ENCODE peak calls at places on chromosome 3, in seven cellular contexts. One of them, this sample, is unnamed.

GRCh38 chr3:60839242-60839641 is 412.0 kb downstream of the FHIT start:
- DNase-seq in NCI-H2171: no peak
- DNase-seq in AG08395: no peak
- DNase-seq in stimulated activated CD4-positive, alpha-beta T cell treated with anti-CD3 and anti-CD28 coated beads, Interleukin-2, amount 100 ng/mL, for 48 hours: no peak
- DNase-seq in COR-L47: no peak
- DNase-seq in Panc1: no peak
- DNase-seq in fibroblast of pulmonary artery: no peak
- DNase-seq in this sample: no peak

GRCh38 chr3:24451461-24452099 is 43.1 kb downstream of the THRB start:
- DNase-seq in COR-L47: no peak
- DNase-seq in Panc1: no peak
- DNase-seq in fibroblast of pulmonary artery: no peak
- DNase-seq in stimulated activated CD4-positive, alpha-beta T cell treated with anti-CD3 and anti-CD28 coated beads, Interleukin-2, amount 100 ng/mL, for 48 hours: no peak
- DNase-seq in NCI-H2171: no peak
- DNase-seq in AG08395: no peak
- DNase-seq in this sample: no peak

GRCh38 chr3:126393563-126393962 is 1.1 kb upstream of the CFAP100 start:
- DNase-seq in NCI-H2171: no peak
- DNase-seq in COR-L47: no peak
- DNase-seq in AG08395: no peak
- DNase-seq in fibroblast of pulmonary artery: no peak
- DNase-seq in stimulated activated CD4-positive, alpha-beta T cell treated with anti-CD3 and anti-CD28 coated beads, Interleukin-2, amount 100 ng/mL, for 48 hours: no peak
- DNase-seq in Panc1: no peak
- DNase-seq in this sample: no peak

GRCh38 chr3:55402886-55403605 is 84.1 kb downstream of the WNT5A start:
- DNase-seq in fibroblast of pulmonary artery: no peak
- DNase-seq in AG08395: no peak
- DNase-seq in COR-L47: no peak
- DNase-seq in NCI-H2171: no peak
- DNase-seq in Panc1: peak
- DNase-seq in stimulated activated CD4-positive, alpha-beta T cell treated with anti-CD3 and anti-CD28 coated beads, Interleukin-2, amount 100 ng/mL, for 48 hours: no peak
- DNase-seq in this sample: no peak

GRCh38 chr3:188165596-188165995 is 11.6 kb downstream of the LPP start:
- DNase-seq in NCI-H2171: no peak
- DNase-seq in Panc1: no peak
- DNase-seq in fibroblast of pulmonary artery: no peak
- DNase-seq in AG08395: no peak
- DNase-seq in COR-L47: no peak
- DNase-seq in stimulated activated CD4-positive, alpha-beta T cell treated with anti-CD3 and anti-CD28 coated beads, Interleukin-2, amount 100 ng/mL, for 48 hours: no peak
- DNase-seq in this sample: no peak

GRCh38 chr3:9135930-9136525 is 113.4 kb downstream of the SRGAP3 start:
- DNase-seq in fibroblast of pulmonary artery: no peak
- DNase-seq in COR-L47: no peak
- DNase-seq in AG08395: no peak
- DNase-seq in Panc1: no peak
- DNase-seq in stimulated activated CD4-positive, alpha-beta T cell treated with anti-CD3 and anti-CD28 coated beads, Interleukin-2, amount 100 ng/mL, for 48 hours: no peak
- DNase-seq in NCI-H2171: no peak
- DNase-seq in this sample: no peak

GRCh38 chr3:101574388-101575156 is 592 bp downstream of the PCNP start:
- DNase-seq in NCI-H2171: peak
- DNase-seq in Panc1: peak
- DNase-seq in AG08395: peak
- DNase-seq in stimulated activated CD4-positive, alpha-beta T cell treated with anti-CD3 and anti-CD28 coated beads, Interleukin-2, amount 100 ng/mL, for 48 hours: peak
- DNase-seq in fibroblast of pulmonary artery: peak
- DNase-seq in COR-L47: peak
- DNase-seq in this sample: peak

GRCh38 chr3:152241142-152242067 is 27.3 kb upstream of the MBNL1 start:
- DNase-seq in Panc1: no peak
- DNase-seq in AG08395: no peak
- DNase-seq in fibroblast of pulmonary artery: peak
- DNase-seq in stimulated activated CD4-positive, alpha-beta T cell treated with anti-CD3 and anti-CD28 coated beads, Interleukin-2, amount 100 ng/mL, for 48 hours: no peak
- DNase-seq in COR-L47: no peak
- DNase-seq in NCI-H2171: no peak
- DNase-seq in this sample: no peak

GRCh38 chr3:124928333-124929202 is 6.0 kb downstream of the MUC13 start:
- DNase-seq in COR-L47: peak
- DNase-seq in AG08395: peak
- DNase-seq in NCI-H2171: no peak
- DNase-seq in Panc1: peak
- DNase-seq in fibroblast of pulmonary artery: peak
- DNase-seq in stimulated activated CD4-positive, alpha-beta T cell treated with anti-CD3 and anti-CD28 coated beads, Interleukin-2, amount 100 ng/mL, for 48 hours: peak
- DNase-seq in this sample: peak

GRCh38 chr3:107222927-107223326 is 154.3 kb upstream of the CCDC54 start:
- DNase-seq in stimulated activated CD4-positive, alpha-beta T cell treated with anti-CD3 and anti-CD28 coated beads, Interleukin-2, amount 100 ng/mL, for 48 hours: no peak
- DNase-seq in NCI-H2171: no peak
- DNase-seq in fibroblast of pulmonary artery: peak
- DNase-seq in AG08395: peak
- DNase-seq in Panc1: no peak
- DNase-seq in COR-L47: no peak
- DNase-seq in this sample: peak

GRCh38 chr3:132332082-132332964 is 15.1 kb downstream of the ACP3 start:
- DNase-seq in NCI-H2171: no peak
- DNase-seq in Panc1: no peak
- DNase-seq in COR-L47: no peak
- DNase-seq in stimulated activated CD4-positive, alpha-beta T cell treated with anti-CD3 and anti-CD28 coated beads, Interleukin-2, amount 100 ng/mL, for 48 hours: no peak
- DNase-seq in fibroblast of pulmonary artery: no peak
- DNase-seq in AG08395: no peak
- DNase-seq in this sample: no peak

GRCh38 chr3:107904536-107905066 is 186.2 kb downstream of the CD47 start:
- DNase-seq in fibroblast of pulmonary artery: peak
- DNase-seq in AG08395: no peak
- DNase-seq in NCI-H2171: no peak
- DNase-seq in COR-L47: no peak
- DNase-seq in stimulated activated CD4-positive, alpha-beta T cell treated with anti-CD3 and anti-CD28 coated beads, Interleukin-2, amount 100 ng/mL, for 48 hours: no peak
- DNase-seq in Panc1: no peak
- DNase-seq in this sample: no peak

GRCh38 chr3:127688416-127689265 is 15.9 kb downstream of the ABTB1 start:
- DNase-seq in NCI-H2171: peak
- DNase-seq in stimulated activated CD4-positive, alpha-beta T cell treated with anti-CD3 and anti-CD28 coated beads, Interleukin-2, amount 100 ng/mL, for 48 hours: no peak
- DNase-seq in COR-L47: no peak
- DNase-seq in Panc1: no peak
- DNase-seq in AG08395: peak
- DNase-seq in fibroblast of pulmonary artery: peak
- DNase-seq in this sample: no peak

GRCh38 chr3:196868297-196868661 is 559 bp downstream of the SENP5 start:
- DNase-seq in stimulated activated CD4-positive, alpha-beta T cell treated with anti-CD3 and anti-CD28 coated beads, Interleukin-2, amount 100 ng/mL, for 48 hours: peak
- DNase-seq in NCI-H2171: no peak
- DNase-seq in Panc1: no peak
- DNase-seq in fibroblast of pulmonary artery: peak
- DNase-seq in AG08395: peak
- DNase-seq in COR-L47: peak
- DNase-seq in this sample: peak

GRCh38 chr3:113498221-113499005 is 16.5 kb downstream of the SPICE1 start:
- DNase-seq in COR-L47: no peak
- DNase-seq in fibroblast of pulmonary artery: peak
- DNase-seq in NCI-H2171: no peak
- DNase-seq in Panc1: no peak
- DNase-seq in stimulated activated CD4-positive, alpha-beta T cell treated with anti-CD3 and anti-CD28 coated beads, Interleukin-2, amount 100 ng/mL, for 48 hours: no peak
- DNase-seq in AG08395: no peak
- DNase-seq in this sample: peak

GRCh38 chr3:111712294-111713180 is 117.4 kb upstream of the ZBED2 start:
- DNase-seq in COR-L47: peak
- DNase-seq in Panc1: no peak
- DNase-seq in fibroblast of pulmonary artery: no peak
- DNase-seq in stimulated activated CD4-positive, alpha-beta T cell treated with anti-CD3 and anti-CD28 coated beads, Interleukin-2, amount 100 ng/mL, for 48 hours: no peak
- DNase-seq in AG08395: peak
- DNase-seq in NCI-H2171: peak
- DNase-seq in this sample: no peak

GRCh38 chr3:21962456-21962855 is 211.4 kb upstream of the ZNF385D start:
- DNase-seq in stimulated activated CD4-positive, alpha-beta T cell treated with anti-CD3 and anti-CD28 coated beads, Interleukin-2, amount 100 ng/mL, for 48 hours: no peak
- DNase-seq in fibroblast of pulmonary artery: peak
- DNase-seq in AG08395: peak
- DNase-seq in NCI-H2171: no peak
- DNase-seq in COR-L47: no peak
- DNase-seq in Panc1: no peak
- DNase-seq in this sample: peak

GRCh38 chr3:127263586-127264231 is 24.1 kb downstream of the PRR20G start:
- DNase-seq in stimulated activated CD4-positive, alpha-beta T cell treated with anti-CD3 and anti-CD28 coated beads, Interleukin-2, amount 100 ng/mL, for 48 hours: no peak
- DNase-seq in AG08395: no peak
- DNase-seq in Panc1: no peak
- DNase-seq in COR-L47: no peak
- DNase-seq in NCI-H2171: no peak
- DNase-seq in fibroblast of pulmonary artery: no peak
- DNase-seq in this sample: no peak

GRCh38 chr3:110349295-110349694 is 722.3 kb upstream of the NECTIN3 start:
- DNase-seq in stimulated activated CD4-positive, alpha-beta T cell treated with anti-CD3 and anti-CD28 coated beads, Interleukin-2, amount 100 ng/mL, for 48 hours: no peak
- DNase-seq in AG08395: no peak
- DNase-seq in COR-L47: no peak
- DNase-seq in NCI-H2171: no peak
- DNase-seq in Panc1: no peak
- DNase-seq in fibroblast of pulmonary artery: no peak
- DNase-seq in this sample: no peak

GRCh38 chr3:103052236-103052830 is 617.5 kb downstream of the ZPLD1 start:
- DNase-seq in COR-L47: no peak
- DNase-seq in Panc1: no peak
- DNase-seq in AG08395: no peak
- DNase-seq in stimulated activated CD4-positive, alpha-beta T cell treated with anti-CD3 and anti-CD28 coated beads, Interleukin-2, amount 100 ng/mL, for 48 hours: no peak
- DNase-seq in NCI-H2171: no peak
- DNase-seq in fibroblast of pulmonary artery: peak
- DNase-seq in this sample: peak

GRCh38 chr3:129836381-129837056 is 57.0 kb downstream of the TMCC1 start:
- DNase-seq in AG08395: peak
- DNase-seq in COR-L47: peak
- DNase-seq in Panc1: no peak
- DNase-seq in NCI-H2171: no peak
- DNase-seq in fibroblast of pulmonary artery: peak
- DNase-seq in stimulated activated CD4-positive, alpha-beta T cell treated with anti-CD3 and anti-CD28 coated beads, Interleukin-2, amount 100 ng/mL, for 48 hours: no peak
- DNase-seq in this sample: peak

GRCh38 chr3:36615861-36616260 is 148.5 kb downstream of the DCLK3 start:
- DNase-seq in AG08395: no peak
- DNase-seq in stimulated activated CD4-positive, alpha-beta T cell treated with anti-CD3 and anti-CD28 coated beads, Interleukin-2, amount 100 ng/mL, for 48 hours: no peak
- DNase-seq in NCI-H2171: no peak
- DNase-seq in fibroblast of pulmonary artery: no peak
- DNase-seq in Panc1: no peak
- DNase-seq in COR-L47: no peak
- DNase-seq in this sample: no peak

GRCh38 chr3:49255112-49255511 is 21.9 kb downstream of the C3orf62 start:
- DNase-seq in Panc1: no peak
- DNase-seq in NCI-H2171: no peak
- DNase-seq in AG08395: peak
- DNase-seq in stimulated activated CD4-positive, alpha-beta T cell treated with anti-CD3 and anti-CD28 coated beads, Interleukin-2, amount 100 ng/mL, for 48 hours: no peak
- DNase-seq in COR-L47: no peak
- DNase-seq in fibroblast of pulmonary artery: no peak
- DNase-seq in this sample: no peak

GRCh38 chr3:101868534-101869464 is 19.5 kb downstream of the NFKBIZ start:
- DNase-seq in Panc1: no peak
- DNase-seq in stimulated activated CD4-positive, alpha-beta T cell treated with anti-CD3 and anti-CD28 coated beads, Interleukin-2, amount 100 ng/mL, for 48 hours: no peak
- DNase-seq in AG08395: no peak
- DNase-seq in NCI-H2171: no peak
- DNase-seq in COR-L47: no peak
- DNase-seq in fibroblast of pulmonary artery: peak
- DNase-seq in this sample: no peak

GRCh38 chr3:150520408-150520807 is 25.9 kb downstream of the SERP1 start:
- DNase-seq in NCI-H2171: no peak
- DNase-seq in COR-L47: no peak
- DNase-seq in fibroblast of pulmonary artery: no peak
- DNase-seq in stimulated activated CD4-positive, alpha-beta T cell treated with anti-CD3 and anti-CD28 coated beads, Interleukin-2, amount 100 ng/mL, for 48 hours: no peak
- DNase-seq in Panc1: no peak
- DNase-seq in AG08395: no peak
- DNase-seq in this sample: no peak

GRCh38 chr3:12288466-12289129 is at the start of gene PPARG:
- DNase-seq in NCI-H2171: no peak
- DNase-seq in stimulated activated CD4-positive, alpha-beta T cell treated with anti-CD3 and anti-CD28 coated beads, Interleukin-2, amount 100 ng/mL, for 48 hours: no peak
- DNase-seq in fibroblast of pulmonary artery: peak
- DNase-seq in Panc1: no peak
- DNase-seq in AG08395: no peak
- DNase-seq in COR-L47: no peak
- DNase-seq in this sample: peak

GRCh38 chr3:177607596-177607995 is 410.3 kb upstream of the TBL1XR1 start:
- DNase-seq in fibroblast of pulmonary artery: no peak
- DNase-seq in stimulated activated CD4-positive, alpha-beta T cell treated with anti-CD3 and anti-CD28 coated beads, Interleukin-2, amount 100 ng/mL, for 48 hours: no peak
- DNase-seq in AG08395: no peak
- DNase-seq in NCI-H2171: no peak
- DNase-seq in COR-L47: peak
- DNase-seq in Panc1: no peak
- DNase-seq in this sample: no peak

GRCh38 chr3:170083343-170083742 is 45.5 kb downstream of the GPR160 start:
- DNase-seq in stimulated activated CD4-positive, alpha-beta T cell treated with anti-CD3 and anti-CD28 coated beads, Interleukin-2, amount 100 ng/mL, for 48 hours: no peak
- DNase-seq in fibroblast of pulmonary artery: no peak
- DNase-seq in AG08395: no peak
- DNase-seq in Panc1: no peak
- DNase-seq in COR-L47: no peak
- DNase-seq in NCI-H2171: no peak
- DNase-seq in this sample: no peak

GRCh38 chr3:124976378-124976777 is 41.8 kb upstream of the MUC13 start:
- DNase-seq in stimulated activated CD4-positive, alpha-beta T cell treated with anti-CD3 and anti-CD28 coated beads, Interleukin-2, amount 100 ng/mL, for 48 hours: no peak
- DNase-seq in AG08395: no peak
- DNase-seq in COR-L47: no peak
- DNase-seq in Panc1: no peak
- DNase-seq in fibroblast of pulmonary artery: no peak
- DNase-seq in NCI-H2171: no peak
- DNase-seq in this sample: no peak

GRCh38 chr3:14297784-14298236 is 104.6 kb upstream of the SLC6A6 start:
- DNase-seq in NCI-H2171: no peak
- DNase-seq in AG08395: no peak
- DNase-seq in fibroblast of pulmonary artery: no peak
- DNase-seq in stimulated activated CD4-positive, alpha-beta T cell treated with anti-CD3 and anti-CD28 coated beads, Interleukin-2, amount 100 ng/mL, for 48 hours: no peak
- DNase-seq in Panc1: no peak
- DNase-seq in COR-L47: no peak
- DNase-seq in this sample: no peak

GRCh38 chr3:32340039-32340438 is 51.6 kb upstream of the CMTM7 start:
- DNase-seq in Panc1: peak
- DNase-seq in COR-L47: peak
- DNase-seq in stimulated activated CD4-positive, alpha-beta T cell treated with anti-CD3 and anti-CD28 coated beads, Interleukin-2, amount 100 ng/mL, for 48 hours: peak
- DNase-seq in NCI-H2171: peak
- DNase-seq in AG08395: peak
- DNase-seq in fibroblast of pulmonary artery: peak
- DNase-seq in this sample: peak

GRCh38 chr3:104436536-104436935 is 930.2 kb upstream of the ALCAM start:
- DNase-seq in NCI-H2171: no peak
- DNase-seq in COR-L47: no peak
- DNase-seq in fibroblast of pulmonary artery: no peak
- DNase-seq in AG08395: no peak
- DNase-seq in Panc1: no peak
- DNase-seq in stimulated activated CD4-positive, alpha-beta T cell treated with anti-CD3 and anti-CD28 coated beads, Interleukin-2, amount 100 ng/mL, for 48 hours: no peak
- DNase-seq in this sample: peak

GRCh38 chr3:33115024-33115768 is 1.4 kb downstream of the CRTAP start:
- DNase-seq in stimulated activated CD4-positive, alpha-beta T cell treated with anti-CD3 and anti-CD28 coated beads, Interleukin-2, amount 100 ng/mL, for 48 hours: no peak
- DNase-seq in Panc1: no peak
- DNase-seq in NCI-H2171: no peak
- DNase-seq in AG08395: peak
- DNase-seq in fibroblast of pulmonary artery: peak
- DNase-seq in COR-L47: peak
- DNase-seq in this sample: peak

GRCh38 chr3:50123394-50124361 is 31.4 kb upstream of the SEMA3F start:
- DNase-seq in stimulated activated CD4-positive, alpha-beta T cell treated with anti-CD3 and anti-CD28 coated beads, Interleukin-2, amount 100 ng/mL, for 48 hours: no peak
- DNase-seq in COR-L47: no peak
- DNase-seq in NCI-H2171: no peak
- DNase-seq in fibroblast of pulmonary artery: no peak
- DNase-seq in AG08395: no peak
- DNase-seq in Panc1: no peak
- DNase-seq in this sample: no peak

GRCh38 chr3:195738274-195739044 is 17.7 kb downstream of the MUC20 start:
- DNase-seq in NCI-H2171: no peak
- DNase-seq in stimulated activated CD4-positive, alpha-beta T cell treated with anti-CD3 and anti-CD28 coated beads, Interleukin-2, amount 100 ng/mL, for 48 hours: no peak
- DNase-seq in COR-L47: no peak
- DNase-seq in AG08395: no peak
- DNase-seq in Panc1: no peak
- DNase-seq in fibroblast of pulmonary artery: no peak
- DNase-seq in this sample: no peak

GRCh38 chr3:52181543-52181942 is 16.4 kb upstream of the ALAS1 start:
- DNase-seq in NCI-H2171: no peak
- DNase-seq in fibroblast of pulmonary artery: peak
- DNase-seq in stimulated activated CD4-positive, alpha-beta T cell treated with anti-CD3 and anti-CD28 coated beads, Interleukin-2, amount 100 ng/mL, for 48 hours: no peak
- DNase-seq in COR-L47: no peak
- DNase-seq in AG08395: peak
- DNase-seq in Panc1: no peak
- DNase-seq in this sample: peak

GRCh38 chr3:179196098-179196497 is 47.9 kb downstream of the PIK3CA start:
- DNase-seq in NCI-H2171: no peak
- DNase-seq in stimulated activated CD4-positive, alpha-beta T cell treated with anti-CD3 and anti-CD28 coated beads, Interleukin-2, amount 100 ng/mL, for 48 hours: no peak
- DNase-seq in AG08395: peak
- DNase-seq in Panc1: no peak
- DNase-seq in fibroblast of pulmonary artery: peak
- DNase-seq in COR-L47: peak
- DNase-seq in this sample: peak

GRCh38 chr3:190024912-190025311 is 95.8 kb downstream of the P3H2 start:
- DNase-seq in NCI-H2171: no peak
- DNase-seq in stimulated activated CD4-positive, alpha-beta T cell treated with anti-CD3 and anti-CD28 coated beads, Interleukin-2, amount 100 ng/mL, for 48 hours: no peak
- DNase-seq in Panc1: no peak
- DNase-seq in fibroblast of pulmonary artery: peak
- DNase-seq in COR-L47: no peak
- DNase-seq in AG08395: no peak
- DNase-seq in this sample: no peak